ENCODE peak calls at places on chromosomes 2 and 18, in eight cellular contexts. P is NB4, U is GM23338, G is foreskin fibroblast, X is neural progenitor cell, C is GM06990, K is colonic mucosa, F is Peyer's patch. I is an unnamed sample.

GRCh38 chr18:68267583-68267982 is 447.3 kb downstream of the TMX3 start:
- DNase-seq in P (no peak), U (no peak), G (peak; percentile 68), X (no peak), C (no peak), K (no peak), F (no peak), I (no peak)

GRCh38 chr2:200219400-200220113 is 86.9 kb upstream of the SPATS2L start:
- DNase-seq in P (no peak), U (peak; percentile 15), G (no peak), X (no peak), C (no peak), K (peak; percentile 31), F (no peak), I (no peak)

GRCh38 chr2:217033191-217033590 is 173.3 kb upstream of the TNP1 start:
- DNase-seq in P (no peak), U (no peak), G (no peak), X (no peak), C (no peak), K (no peak), F (no peak), I (no peak)

GRCh38 chr2:195026261-195026660 is 630.8 kb upstream of the SLC39A10 start:
- DNase-seq in P (no peak), U (no peak), G (peak; percentile 23), X (no peak), C (no peak), K (no peak), F (no peak), I (no peak)

GRCh38 chr2:170567427-170567826 is 147.7 kb upstream of the SP5 start:
- DNase-seq in P (no peak), U (no peak), G (no peak), X (no peak), C (no peak), K (no peak), F (no peak), I (no peak)

GRCh38 chr2:86522711-86523110 is 40.5 kb downstream of the CHMP3 start:
- DNase-seq in P (no peak), U (no peak), G (no peak), X (no peak), C (no peak), K (no peak), F (no peak), I (no peak)

GRCh38 chr2:216341151-216341550 is 31.1 kb downstream of the MARCHF4 start:
- DNase-seq in P (no peak), U (no peak), G (peak; percentile 45), X (no peak), C (no peak), K (no peak), F (no peak), I (no peak)

GRCh38 chr18:26621161-26622026 is 73.0 kb upstream of the KCTD1 start:
- DNase-seq in P (peak; percentile 72), U (peak; percentile 81), G (peak; percentile 1), X (peak; percentile 72), C (peak; percentile 28), K (peak; percentile 63), F (no peak), I (peak; percentile 69)

GRCh38 chr2:241224851-241225438 is 36.5 kb downstream of the ANO7 start:
- DNase-seq in P (no peak), U (no peak), G (no peak), X (no peak), C (no peak), K (no peak), F (no peak), I (no peak)

GRCh38 chr18:67280843-67281242 is 235.7 kb downstream of the DSEL start:
- DNase-seq in P (no peak), U (no peak), G (no peak), X (no peak), C (no peak), K (no peak), F (no peak), I (no peak)

GRCh38 chr2:120546077-120546864 is 189.4 kb upstream of the GLI2 start:
- DNase-seq in P (peak; percentile 89), U (no peak), G (peak; percentile 97), X (peak; percentile 27), C (no peak), K (peak; percentile 23), F (peak; percentile 69), I (no peak)

GRCh38 chr2:41241325-41242000 is 789.6 kb upstream of the SLC8A1 start:
- DNase-seq in P (no peak), U (no peak), G (no peak), X (no peak), C (no peak), K (no peak), F (no peak), I (peak; percentile 15)

GRCh38 chr2:224381913-224382647 is 19.8 kb downstream of the FAM124B start:
- DNase-seq in P (no peak), U (no peak), G (no peak), X (no peak), C (no peak), K (no peak), F (no peak), I (no peak)

GRCh38 chr2:9232166-9232479 is 25.5 kb downstream of the ASAP2 start:
- DNase-seq in P (no peak), U (no peak), G (no peak), X (no peak), C (no peak), K (no peak), F (no peak), I (no peak)

GRCh38 chr2:9235388-9236344 is 29.1 kb downstream of the ASAP2 start:
- DNase-seq in P (peak; percentile 39), U (no peak), G (peak; percentile 55), X (no peak), C (no peak), K (no peak), F (no peak), I (no peak)

GRCh38 chr2:9232886-9233285 is 26.3 kb downstream of the ASAP2 start:
- DNase-seq in P (peak; percentile 19), U (no peak), G (no peak), X (no peak), C (no peak), K (no peak), F (no peak), I (no peak)

GRCh38 chr2:9236867-9237266 is 30.3 kb downstream of the ASAP2 start:
- DNase-seq in P (no peak), U (no peak), G (no peak), X (no peak), C (no peak), K (no peak), F (no peak), I (no peak)

DNA sequence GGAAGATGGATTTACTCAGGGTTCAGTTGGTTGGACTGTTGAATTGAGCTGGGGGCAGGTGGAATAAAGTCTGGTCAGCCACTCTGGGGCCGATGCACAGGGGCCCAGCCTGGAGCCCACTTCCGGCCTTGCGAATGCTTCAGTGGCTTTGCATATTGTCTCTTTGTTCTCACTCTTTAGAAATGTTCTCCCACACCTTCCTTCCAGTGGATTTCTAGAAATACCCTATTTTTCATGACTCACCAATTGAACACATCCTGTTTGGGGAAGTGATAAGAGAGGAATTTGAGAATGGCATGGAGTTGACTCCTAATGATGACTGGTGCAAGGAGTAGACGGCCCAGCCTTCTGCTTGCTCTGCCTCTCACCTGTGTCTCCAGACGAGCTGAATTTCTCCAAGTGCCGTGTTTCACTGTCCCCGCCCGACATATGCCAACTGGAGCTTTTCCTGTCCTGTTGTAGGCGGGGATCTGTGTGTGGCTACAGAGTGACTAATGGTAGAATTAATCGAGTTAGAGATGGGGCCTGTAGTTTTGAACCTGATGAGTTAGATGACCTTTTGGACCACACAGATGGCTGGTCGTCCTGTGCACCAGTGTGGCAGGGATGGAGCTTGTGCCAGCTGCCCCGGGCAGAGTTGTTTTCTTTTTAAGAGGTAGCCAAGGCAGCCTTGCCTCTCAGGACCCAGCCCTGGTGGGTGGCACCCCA is 28.2 kb downstream of the ASAP2 start:
- DNase-seq in P (peak; percentile 87), U (no peak), G (peak; percentile 86), X (no peak), C (no peak), K (no peak), F (peak; percentile 63), I (no peak)
- H3K4me3 ChIP-seq in P (peak overlapping the region; percentile 35), U (no peak overlapping the region), G (no peak overlapping the region), X (no peak overlapping the region), C (no peak overlapping the region), K (no peak overlapping the region), F (no peak overlapping the region), I (no peak overlapping the region)

DNA sequence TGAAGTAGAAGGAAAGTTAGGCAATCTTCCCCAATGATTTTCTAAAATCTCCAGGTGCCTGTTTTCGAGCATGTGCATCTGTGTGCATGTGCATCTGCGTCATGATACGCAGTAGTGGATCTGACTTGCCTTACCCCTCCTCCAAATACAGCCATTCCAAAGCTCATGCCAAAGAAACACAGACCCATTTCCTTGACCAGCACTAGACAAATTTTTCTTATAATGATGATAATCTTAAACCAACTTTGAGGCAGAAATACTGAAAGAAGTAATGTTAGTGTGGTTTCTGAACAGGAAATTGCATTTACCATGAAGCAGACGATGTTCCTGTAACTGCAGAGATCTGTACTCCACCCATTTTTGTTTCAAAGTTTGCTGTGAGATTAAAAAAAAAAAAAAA is 25.7 kb downstream of the CYTIP start:
- DNase-seq in P (peak; percentile 29), U (no peak), G (no peak), X (no peak), C (no peak), K (no peak), F (no peak), I (no peak)
- TF ChIP-seq CTCF in P (no peak), U (no peak), G (no peak), X (no peak), C (no peak), K (no peak), F (no peak), I (no peak)

DNA sequence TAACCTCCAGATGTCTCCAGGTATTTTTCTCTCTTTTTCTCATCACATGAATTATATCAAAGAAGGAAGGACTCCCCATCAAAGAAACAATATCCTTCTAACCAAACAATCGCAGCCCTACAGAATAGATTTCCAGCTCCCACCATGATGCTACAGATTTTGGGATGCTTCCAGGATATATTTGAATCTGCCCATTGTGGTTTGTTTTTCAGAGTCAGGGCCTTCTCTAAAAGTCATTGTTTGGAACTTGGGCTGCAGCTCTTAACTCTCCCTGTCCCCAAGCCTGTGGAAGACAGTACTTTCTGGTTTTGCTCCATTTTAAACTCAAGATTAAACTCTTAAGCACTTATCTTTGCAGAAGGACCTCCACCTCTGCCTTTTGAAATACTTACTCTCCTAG is 223.2 kb downstream of the PMAIP1 start:
- DNase-seq in P (no peak), U (no peak), G (no peak), X (no peak), C (no peak), K (no peak), F (no peak), I (no peak)
- H3K4me3 ChIP-seq in P (no peak overlapping the region), U (no peak overlapping the region), G (no peak overlapping the region), X (no peak overlapping the region), C (no peak overlapping the region), K (no peak overlapping the region), F (no peak overlapping the region), I (no peak overlapping the region)

DNA sequence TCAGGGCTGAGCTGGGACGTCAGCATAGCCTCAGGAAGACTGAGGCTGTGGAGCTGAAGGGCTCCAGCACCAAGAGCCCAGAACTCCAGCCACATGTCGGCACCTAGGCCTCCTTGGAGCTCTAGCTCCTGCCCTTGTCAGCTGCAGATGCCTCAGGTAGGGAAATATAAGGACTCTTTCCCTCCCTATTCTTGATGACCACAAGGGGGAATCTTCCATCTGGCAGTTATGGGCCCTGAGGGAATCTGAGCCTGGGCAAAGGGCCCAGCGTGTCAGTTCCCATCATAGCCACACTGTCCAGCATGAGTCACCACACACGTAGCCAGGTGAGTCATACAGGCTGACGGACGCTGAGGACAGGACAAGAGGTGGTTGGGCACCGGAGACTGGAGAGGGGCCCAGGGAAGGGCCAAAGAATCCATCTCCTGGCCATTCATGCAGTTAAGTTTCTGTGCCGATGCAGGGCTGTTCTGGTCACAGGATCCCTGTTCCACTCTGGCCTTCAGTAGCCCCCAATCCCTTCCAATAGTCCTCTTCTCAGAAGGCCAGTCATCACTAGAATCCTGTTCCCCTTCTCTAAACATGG is 1.8 kb downstream of the MPV17 start:
- DNase-seq in P (peak; percentile 69), U (peak; percentile 78), G (peak; percentile 99), X (peak; percentile 19), C (no peak), K (peak; percentile 50), F (peak; percentile 86), I (no peak)
- TF ChIP-seq CTCF in P (no peak), U (peak; percentile 52), G (peak; percentile 68), X (peak; percentile 26), C (no peak), K (peak; percentile 19), F (no peak), I (no peak)

I was measured in GM12865.